ENCODE peak calls at places on chromosomes 1 and 21, in four cellular contexts. T is fibroblast of the aortic adventitia, M is IMR-90, D is esophagus squamous epithelium. J is an unnamed sample.

GRCh38 chr1:37930246-37931142 is 16.4 kb downstream of the INPP5B start:
- DNase-seq in D (no peak), T (no peak), M (peak), J (no peak)

GRCh38 chr1:8879348-8880067 is 1.0 kb upstream of the ENO1 start:
- DNase-seq in T (no peak), D (no peak), M (no peak), J (no peak)

GRCh38 chr1:40898434-40898900 is 36.3 kb upstream of the CITED4 start:
- DNase-seq in T (peak), D (no peak), M (peak), J (no peak)

GRCh38 chr21:37565530-37566223 is 199.1 kb downstream of the DYRK1A start:
- DNase-seq in T (peak), M (peak), D (no peak), J (peak)

GRCh38 chr1:241677171-241677570 is 25.1 kb downstream of the WDR64 start:
- DNase-seq in D (no peak), M (no peak), T (no peak), J (no peak)

GRCh38 chr21:18722193-18722592 is 318.6 kb upstream of the TMPRSS15 start:
- DNase-seq in D (no peak), M (no peak), T (no peak), J (no peak)

GRCh38 chr21:29649370-29649963 is 290.3 kb downstream of the GRIK1 start:
- DNase-seq in T (no peak), D (no peak), M (no peak), J (no peak)

GRCh38 chr21:15309022-15309590 is 244.3 kb upstream of the NRIP1 start:
- DNase-seq in T (peak), D (no peak), M (no peak), J (no peak)

GRCh38 chr1:201502511-201502857 is 4.4 kb downstream of the CSRP1 start:
- DNase-seq in M (no peak), T (no peak), D (no peak), J (no peak)

GRCh38 chr1:14777516-14778506 is 179.3 kb downstream of the KAZN start:
- DNase-seq in T (no peak), D (no peak), M (no peak), J (no peak)

GRCh38 chr1:230140221-230141001 is 73.4 kb downstream of the GALNT2 start:
- DNase-seq in D (no peak), M (peak), T (no peak), J (peak)

GRCh38 chr1:66372522-66373071 is 161.4 kb upstream of the SGIP1 start:
- DNase-seq in M (no peak), T (no peak), D (no peak), J (no peak)

GRCh38 chr1:54248966-54249365 is 49.0 kb downstream of the MRPL37 start:
- DNase-seq in D (no peak), T (no peak), M (no peak), J (no peak)

GRCh38 chr1:248852548-248852947 is 6.3 kb downstream of the ZNF692 start:
- DNase-seq in D (no peak), M (no peak), T (no peak), J (no peak)

GRCh38 chr1:247551716-247552115 is 2.8 kb downstream of the GCSAML start:
- DNase-seq in D (no peak), T (no peak), M (peak), J (no peak)

GRCh38 chr1:869499-870244 is 54.1 kb upstream of the SAMD11 start:
- DNase-seq in M (peak), D (no peak), T (peak), J (peak)

GRCh38 chr1:3186526-3186921 is 117.5 kb downstream of the PRDM16 start:
- DNase-seq in D (no peak), M (peak), T (peak), J (no peak)

GRCh38 chr1:198648584-198648983 is 9.7 kb downstream of the PTPRC start:
- DNase-seq in D (no peak), T (no peak), M (no peak), J (no peak)

GRCh38 chr1:198653815-198654413 is 15.1 kb downstream of the PTPRC start:
- DNase-seq in D (no peak), M (no peak), T (no peak), J (no peak)

GRCh38 chr1:198650506-198650905 is 11.7 kb downstream of the PTPRC start:
- DNase-seq in D (no peak), M (no peak), T (no peak), J (no peak)

GRCh38 chr1:198649598-198650338 is 10.9 kb downstream of the PTPRC start:
- DNase-seq in D (no peak), M (no peak), T (no peak), J (no peak)

DNA sequence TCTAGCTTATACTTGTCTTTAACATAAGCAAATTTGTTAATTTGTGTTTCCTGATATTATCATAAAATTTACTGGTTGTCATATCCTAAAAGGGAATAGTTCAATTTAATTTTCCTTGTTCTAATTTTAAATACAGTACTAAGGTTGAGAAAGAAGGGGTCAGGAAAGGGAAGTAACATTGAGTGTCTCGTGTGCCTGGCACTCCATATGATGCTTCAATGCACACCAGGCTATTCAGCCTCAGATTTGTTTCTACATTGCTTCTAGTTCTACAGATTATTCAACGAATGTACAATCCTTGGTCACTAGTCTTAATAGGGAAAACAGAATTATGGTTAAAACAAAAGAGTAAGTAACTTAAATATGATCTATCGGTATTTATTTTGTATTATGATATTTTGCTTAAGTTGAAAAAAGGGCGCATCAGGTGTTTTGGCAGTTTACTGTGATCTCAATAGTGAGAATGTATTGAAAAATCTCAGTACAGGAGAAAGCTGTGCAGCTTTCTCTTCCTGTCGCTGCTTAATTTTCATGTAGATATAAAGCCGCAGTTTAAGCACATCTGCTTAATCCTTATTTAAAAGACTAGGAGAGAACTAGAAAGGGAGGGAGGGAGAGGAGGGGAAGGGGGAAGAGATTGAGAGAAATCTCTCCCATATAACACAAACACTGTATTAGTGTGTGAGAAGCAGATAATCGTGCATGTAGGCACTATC is 13.0 kb downstream of the PTPRC start:
- DNase-seq in T (no peak), M (no peak), D (no peak), J (no peak)
- TF ChIP-seq CTCF in T (no peak), M (no peak), D (no peak), J (no peak)

DNA sequence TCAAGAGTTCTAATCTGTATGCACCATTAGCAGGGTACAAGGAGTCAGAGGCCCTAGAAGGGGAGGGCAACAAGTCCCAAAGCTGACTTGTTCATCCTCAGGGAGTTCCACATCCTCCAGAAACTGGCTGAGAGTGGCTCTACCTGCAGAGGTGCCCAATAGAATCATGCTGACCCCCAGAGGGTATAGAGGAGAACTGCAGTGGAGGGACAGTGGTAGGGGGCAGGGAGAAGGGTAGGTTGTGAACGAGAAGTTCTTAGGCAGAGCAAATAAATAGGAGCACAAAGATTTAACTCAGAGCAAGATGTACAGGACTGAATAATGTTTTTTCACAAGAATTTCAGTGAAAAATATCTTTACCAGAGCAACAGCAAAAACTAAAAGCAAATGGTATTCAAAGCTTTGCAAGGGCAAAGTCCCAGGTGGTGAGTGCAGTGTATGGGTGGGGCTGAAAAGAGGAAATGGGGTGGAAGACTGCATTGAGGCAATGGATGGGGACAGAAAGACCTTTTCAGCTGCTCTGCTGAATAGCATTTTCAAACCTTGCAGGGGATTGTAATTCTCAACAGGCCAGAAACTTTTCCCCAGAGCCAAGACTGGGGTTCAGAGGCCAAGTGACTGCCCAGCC is 3.1 kb downstream of the FCRL2 start:
- DNase-seq in T (no peak), D (no peak), M (no peak), J (no peak)
- TF ChIP-seq CTCF in T (no peak), D (peak), M (no peak), J (no peak)

GRCh38 chr1:55289614-55290013 is 74.5 kb upstream of the USP24 start:
- DNase-seq in M (no peak), T (no peak), D (no peak), J (no peak)
- TF ChIP-seq CTCF in M (peak), T (no peak), D (no peak), J (peak)

GRCh38 chr1:92839442-92839841 is 7.6 kb downstream of the RPL5 start:
- DNase-seq in M (no peak), T (no peak), D (no peak), J (no peak)
- TF ChIP-seq CTCF in M (no peak), T (no peak), D (no peak), J (no peak)

GRCh38 chr21:42550817-42551216 is 37.2 kb downstream of the SLC37A1 start:
- DNase-seq in T (no peak), D (no peak), M (no peak), J (no peak)

GRCh38 chr21:42555756-42556438 is 42.2 kb downstream of the SLC37A1 start:
- DNase-seq in D (no peak), M (no peak), T (no peak), J (no peak)

GRCh38 chr21:42554251-42554937 is 40.7 kb downstream of the SLC37A1 start:
- DNase-seq in M (no peak), T (no peak), D (no peak), J (no peak)

GRCh38 chr21:42552407-42553336 is 39.0 kb downstream of the SLC37A1 start:
- DNase-seq in M (no peak), D (no peak), T (no peak), J (no peak)

GRCh38 chr21:42553435-42553834 is 39.8 kb downstream of the SLC37A1 start:
- DNase-seq in T (peak), M (no peak), D (no peak), J (no peak)
- TF ChIP-seq CTCF in T (peak), M (no peak), D (no peak), J (no peak)

J was measured in HFFc6.